ENCODE peak calls at places on chromosomes 3 and 15, in nine cellular contexts. G is lower leg skin; K is HFF-Myc; Z is Caco-2; T is breast epithelium; D is sigmoid colon; F is tibial artery; I is CD8-positive, alpha-beta T cell; J is fibroblast of the aortic adventitia. X is an unnamed sample.

GRCh38 chr15:77589839-77590238 is 42.9 kb downstream of the LINGO1 start:
- DNase-seq in G (no peak), K (no peak), Z (no peak), T (peak; percentile 54), D (no peak), F (no peak), I (no peak), J (no peak), X (no peak)

GRCh38 chr15:101810451-101810850 is 1.6 kb upstream of the OR4F15 start:
- DNase-seq in G (no peak), K (no peak), Z (no peak), T (no peak), D (no peak), F (no peak), I (no peak), J (no peak), X (no peak)

GRCh38 chr3:189833996-189834395 is 202.8 kb downstream of the TP63 start:
- DNase-seq in G (peak; percentile 84), K (no peak), Z (no peak), T (peak; percentile 89), D (no peak), F (no peak), I (no peak), J (no peak), X (no peak)

GRCh38 chr3:119582178-119582577 is 2.9 kb downstream of the ADPRH start:
- DNase-seq in G (no peak), K (no peak), Z (no peak), T (no peak), D (no peak), F (no peak), I (no peak), J (no peak), X (no peak)

GRCh38 chr15:72168833-72169232 is 28.8 kb downstream of the GRAMD2A start:
- DNase-seq in G (no peak), K (no peak), Z (no peak), T (peak; percentile 70), D (no peak), F (no peak), I (no peak), J (no peak), X (no peak)

GRCh38 chr15:26804063-26804804 is 31.4 kb upstream of the GABRB3 start:
- DNase-seq in G (no peak), K (no peak), Z (no peak), T (no peak), D (no peak), F (no peak), I (no peak), J (no peak), X (no peak)

GRCh38 chr15:69290346-69291164 is 8.2 kb upstream of the PAQR5 start:
- DNase-seq in G (no peak), K (no peak), Z (peak; percentile 9), T (no peak), D (no peak), F (peak; percentile 25), I (no peak), J (peak; percentile 84), X (no peak)

GRCh38 chr3:62149962-62150361 is 223.4 kb downstream of the FEZF2 start:
- DNase-seq in G (no peak), K (peak; percentile 10), Z (no peak), T (no peak), D (no peak), F (no peak), I (no peak), J (peak; percentile 15), X (no peak)

GRCh38 chr3:143314291-143315093 is 194.9 kb downstream of the CHST2 start:
- DNase-seq in G (no peak), K (no peak), Z (no peak), T (no peak), D (no peak), F (no peak), I (no peak), J (peak; percentile 64), X (no peak)

GRCh38 chr3:61531528-61531927 is 29.8 kb upstream of the PTPRG start:
- DNase-seq in G (no peak), K (no peak), Z (no peak), T (no peak), D (no peak), F (no peak), I (no peak), J (no peak), X (no peak)

GRCh38 chr3:20552605-20553275 is 366.7 kb upstream of the SGO1 start:
- DNase-seq in G (no peak), K (no peak), Z (no peak), T (no peak), D (peak; percentile 53), F (no peak), I (no peak), J (no peak), X (no peak)

DNA sequence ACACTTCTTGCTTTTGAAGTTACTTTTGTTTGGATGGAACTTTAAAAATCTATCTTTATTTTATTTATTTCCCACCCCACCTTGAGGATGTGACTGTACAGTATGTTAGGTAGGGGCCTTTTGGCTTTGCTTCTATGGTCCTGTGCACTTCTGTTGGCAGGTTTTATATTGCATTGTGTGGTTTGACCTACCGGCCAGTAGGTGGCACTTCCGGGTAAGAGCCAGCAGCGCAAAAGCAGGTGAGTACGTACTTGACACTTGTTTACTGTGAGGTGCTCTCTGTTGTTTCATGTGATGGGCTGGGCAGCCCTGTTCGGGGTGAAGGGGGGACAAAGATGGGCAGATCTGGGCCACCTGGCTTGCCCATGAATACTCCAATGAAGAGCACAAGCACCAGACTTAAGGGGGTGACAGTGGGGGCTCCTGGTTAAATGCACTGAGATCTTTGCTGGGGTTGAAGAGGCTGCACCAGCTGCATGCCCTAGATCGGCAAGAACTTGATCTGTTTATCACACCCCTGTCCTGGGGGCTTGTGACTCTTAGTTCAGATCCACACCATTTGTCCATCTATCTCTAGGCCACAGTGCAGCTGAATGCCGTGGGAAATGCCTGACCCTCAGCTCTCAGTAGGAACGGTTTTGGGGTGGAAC is 131.6 kb downstream of the NLGN1 start:
- DNase-seq in G (no peak), K (no peak), Z (peak; percentile 29), T (no peak), D (no peak), F (no peak), I (no peak), J (no peak), X (peak; percentile 54)
- TF ChIP-seq CTCF in G (no peak), K (peak; percentile 67), Z (peak; percentile 70), T (no peak), D (no peak), F (no peak), I (no peak), J (peak; percentile 22), X (peak; percentile 94)

GRCh38 chr3:16978234-16978920 is 93.6 kb downstream of the PLCL2 start:
- DNase-seq in G (no peak), K (no peak), Z (no peak), T (no peak), D (no peak), F (no peak), I (no peak), J (peak; percentile 32), X (no peak)
- H3K4me3 ChIP-seq in G (no peak overlapping the region), K (no peak overlapping the region), Z (no peak overlapping the region), T (no peak overlapping the region), D (no peak overlapping the region), F (no peak overlapping the region), I (no peak overlapping the region), J (no peak overlapping the region), X (no peak overlapping the region)

GRCh38 chr15:31400222-31400927 is 73.7 kb downstream of the KLF13 start:
- DNase-seq in G (no peak), K (no peak), Z (no peak), T (no peak), D (no peak), F (no peak), I (no peak), J (no peak), X (no peak)

GRCh38 chr15:31399544-31400171 is 73.0 kb downstream of the KLF13 start:
- DNase-seq in G (no peak), K (no peak), Z (no peak), T (no peak), D (peak; percentile 62), F (no peak), I (no peak), J (peak; percentile 28), X (no peak)

GRCh38 chr15:31398677-31399260 is 72.1 kb downstream of the KLF13 start:
- DNase-seq in G (no peak), K (no peak), Z (no peak), T (no peak), D (peak; percentile 61), F (no peak), I (no peak), J (no peak), X (no peak)

GRCh38 chr15:31397851-31398661 is 71.4 kb downstream of the KLF13 start:
- DNase-seq in G (no peak), K (no peak), Z (no peak), T (peak; percentile 73), D (no peak), F (no peak), I (no peak), J (no peak), X (peak; percentile 83)

DNA sequence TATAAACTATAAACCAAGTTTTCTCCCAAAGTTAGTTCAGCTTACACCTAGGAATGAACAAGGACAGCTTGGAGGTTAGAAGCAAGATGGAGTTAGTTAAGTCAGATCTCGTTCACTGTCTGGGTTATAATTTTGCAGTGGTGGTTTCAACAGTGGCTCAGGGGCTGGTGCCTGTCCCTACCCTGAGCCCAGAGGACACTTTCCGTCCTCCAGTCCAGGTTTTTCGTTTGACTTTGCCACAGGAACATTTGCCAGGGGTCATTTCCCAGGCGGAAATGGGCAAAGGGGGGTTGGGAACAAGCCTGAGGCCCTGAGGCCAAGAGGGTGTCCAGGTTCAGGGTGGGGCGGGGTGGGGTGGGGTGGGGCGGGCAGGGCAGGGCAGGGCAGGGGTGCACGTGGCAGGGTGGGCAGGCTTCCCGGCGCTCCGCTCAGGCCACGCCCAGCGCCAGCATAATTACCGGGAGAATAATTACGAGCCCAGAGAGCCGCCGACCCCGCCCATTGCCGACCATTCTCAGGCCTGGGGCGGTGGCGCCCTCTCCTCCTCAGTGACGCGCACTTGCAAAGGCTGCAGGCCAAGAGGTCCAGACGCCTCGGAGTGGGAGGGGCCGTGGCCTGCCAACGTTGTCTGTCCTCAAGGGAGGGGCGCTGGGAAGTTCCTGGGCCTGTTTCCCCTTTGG is 70.4 kb downstream of the KLF13 start:
- DNase-seq in G (peak; percentile 95), K (peak; percentile 36), Z (peak; percentile 73), T (peak; percentile 71), D (peak; percentile 94), F (peak; percentile 94), I (no peak), J (peak; percentile 83), X (peak; percentile 85)
- TF ChIP-seq CTCF in G (no peak), K (no peak), Z (peak; percentile 3), T (no peak), D (no peak), F (no peak), I (no peak), J (no peak), X (peak; percentile 45)

DNA sequence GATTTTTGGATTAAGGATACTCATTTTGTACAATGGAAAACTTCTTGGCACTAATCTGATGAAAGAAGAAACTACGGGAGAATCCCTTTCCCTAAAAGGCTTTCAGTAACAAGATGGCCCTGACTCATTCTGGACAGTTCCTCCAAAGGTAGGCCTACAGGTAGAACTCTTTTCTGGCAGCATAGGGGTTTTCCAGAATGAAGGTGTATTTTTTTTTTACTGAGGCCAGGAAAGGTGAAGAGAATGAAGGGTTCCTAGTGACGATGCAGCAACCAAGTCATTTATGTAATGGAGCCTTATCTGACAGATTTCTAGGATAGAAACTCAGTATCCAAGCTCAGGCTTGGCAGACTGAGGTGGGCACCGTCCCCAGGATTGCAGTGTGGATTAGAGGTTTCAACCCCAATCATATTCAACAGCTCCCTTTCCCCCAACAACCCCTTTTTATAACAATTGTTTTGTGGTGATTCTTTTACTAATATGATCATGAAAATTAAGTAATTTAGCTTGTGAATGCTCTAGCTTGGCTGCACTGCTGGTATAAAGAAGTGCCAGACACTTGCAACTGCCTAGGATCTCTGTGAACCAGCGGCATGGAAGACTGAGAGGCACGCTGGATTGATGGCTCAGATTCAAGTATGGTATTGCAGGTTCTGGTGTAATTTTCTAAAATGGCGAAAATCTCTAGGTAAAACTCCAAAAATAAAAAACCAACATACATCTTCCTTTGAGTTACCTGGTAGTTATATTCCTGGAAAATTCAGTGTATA is 8.7 kb upstream of the TRIM69 start:
- DNase-seq in G (peak; percentile 13), K (no peak), Z (no peak), T (no peak), D (no peak), F (no peak), I (no peak), J (no peak), X (no peak)
- H3K4me3 ChIP-seq in G (no peak overlapping the region), K (no peak overlapping the region), Z (peak overlapping the region; percentile 68), T (peak overlapping the region; percentile 68), D (peak overlapping the region; percentile 73), F (no peak overlapping the region), I (peak overlapping the region; percentile 38), J (no peak overlapping the region), X (peak overlapping the region; percentile 86)